ENCODE peak calls at places on chromosomes 4 and X, in seven cellular contexts. O is NCI-H345, V is transverse colon, D is A172, S is coronary artery, A is RPMI7951, Q is MM.1S. F is an unnamed sample.

GRCh38 chrX:140762061-140762460 is 52.5 kb downstream of the LINC00632 start:
- DNase-seq in V (peak), S (no peak), D (peak), Q (peak), A (peak), O (peak), F (peak)

GRCh38 chrX:107716045-107716684 is 59.4 kb downstream of the TSC22D3 start:
- DNase-seq in D (no peak), A (peak), O (no peak), V (peak), Q (peak), S (no peak), F (peak)

GRCh38 chr4:577499-578450 is 1.7 kb upstream of the TMEM271 start:
- DNase-seq in D (no peak), A (peak), O (no peak), Q (no peak), S (no peak), V (no peak), F (no peak)

GRCh38 chr4:106315476-106315967 is 487 bp downstream of the TBCK start:
- DNase-seq in S (no peak), Q (peak), O (no peak), V (no peak), D (peak), A (peak), F (no peak)

GRCh38 chrX:138865093-138865649 is 153.7 kb upstream of the FGF13 start:
- DNase-seq in Q (peak), V (no peak), A (no peak), S (no peak), D (no peak), O (no peak), F (no peak)

GRCh38 chr4:52852041-52852440 is 10.1 kb upstream of the RASL11B start:
- DNase-seq in D (no peak), S (no peak), V (no peak), Q (no peak), O (no peak), A (no peak), F (no peak)

GRCh38 chrX:90040807-90041206 is 119.1 kb downstream of the TGIF2LX start:
- DNase-seq in Q (no peak), O (no peak), V (no peak), A (no peak), S (no peak), D (no peak), F (no peak)

GRCh38 chr4:161496-162284 is 37.4 kb downstream of the ZNF718 start:
- DNase-seq in S (no peak), O (no peak), V (no peak), D (no peak), Q (no peak), A (no peak), F (no peak)

GRCh38 chrX:140724337-140725105 is 15.0 kb downstream of the LINC00632 start:
- DNase-seq in V (no peak), S (no peak), D (no peak), O (no peak), Q (no peak), A (no peak), F (no peak)

GRCh38 chrX:63784346-63784901 is 590 bp downstream of the ARHGEF9 start:
- DNase-seq in Q (no peak), O (no peak), D (no peak), S (no peak), V (peak), A (no peak), F (no peak)

GRCh38 chr4:158094413-158095110 is 78.3 kb downstream of the GASK1B start:
- DNase-seq in V (no peak), S (no peak), Q (no peak), D (peak), O (no peak), A (peak), F (no peak)

GRCh38 chr4:123547167-123547817 is 150.7 kb downstream of the SPRY1 start:
- DNase-seq in D (no peak), S (no peak), V (peak), O (no peak), A (no peak), Q (no peak), F (no peak)

GRCh38 chr4:87045659-87046058 is 110.8 kb downstream of the AFF1 start:
- DNase-seq in D (no peak), S (no peak), V (no peak), A (no peak), O (no peak), Q (no peak), F (no peak)

GRCh38 chr4:17027495-17027894 is 129.1 kb upstream of the LDB2 start:
- DNase-seq in D (peak), S (no peak), O (no peak), V (no peak), A (peak), Q (no peak), F (no peak)

GRCh38 chrX:39772057-39772832 is 325.5 kb downstream of the BCOR start:
- DNase-seq in D (peak), A (peak), S (no peak), Q (peak), V (no peak), O (peak), F (peak)

GRCh38 chrX:11414091-11414490 is 120.9 kb downstream of the AMELX start:
- DNase-seq in D (no peak), Q (no peak), S (no peak), V (no peak), A (no peak), O (no peak), F (no peak)

GRCh38 chrX:64230123-64230970 is at the start of gene ASB12:
- DNase-seq in D (no peak), Q (no peak), A (no peak), V (no peak), S (no peak), O (no peak), F (no peak)

GRCh38 chr4:156536661-156537060 is 434.9 kb downstream of the PDGFC start:
- DNase-seq in O (no peak), D (no peak), Q (no peak), V (no peak), A (peak), S (no peak), F (no peak)

GRCh38 chr4:72896515-72896914 is 173.0 kb downstream of the COX18 start:
- DNase-seq in A (peak), Q (no peak), O (no peak), S (no peak), V (no peak), D (peak), F (no peak)

GRCh38 chrX:126063984-126064383 is 102.1 kb downstream of the DCAF12L2 start:
- DNase-seq in Q (no peak), D (no peak), O (no peak), S (no peak), V (no peak), A (no peak), F (no peak)

GRCh38 chrX:7586126-7586525 is 256.8 kb upstream of the VCX start:
- DNase-seq in D (peak), O (peak), S (no peak), Q (peak), V (no peak), A (no peak), F (peak)

GRCh38 chr4:145731026-145731425 is 51.1 kb downstream of the C4orf51 start:
- DNase-seq in Q (no peak), O (peak), D (peak), S (no peak), V (peak), A (peak), F (no peak)

GRCh38 chr4:145805490-145805889 is 125.5 kb downstream of the C4orf51 start:
- DNase-seq in A (no peak), V (no peak), S (no peak), D (peak), O (no peak), Q (no peak), F (no peak)

GRCh38 chr4:89152972-89153371 is 41.6 kb downstream of the TIGD2 start:
- DNase-seq in V (no peak), D (peak), Q (no peak), O (peak), S (no peak), A (no peak), F (no peak)

GRCh38 chr4:9781343-9782135 is at the start of gene DRD5:
- DNase-seq in S (no peak), D (no peak), O (no peak), A (no peak), Q (no peak), V (no peak), F (no peak)

GRCh38 chrX:154360155-154360713 is 14.2 kb downstream of the FLNA start:
- DNase-seq in O (no peak), D (no peak), V (no peak), Q (no peak), A (no peak), S (no peak), F (no peak)

GRCh38 chr4:152613841-152614240 is 66.0 kb downstream of the TMEM154 start:
- DNase-seq in S (no peak), V (no peak), Q (no peak), A (no peak), O (no peak), D (no peak), F (no peak)

F was measured in GM12865.